ENCODE peak calls at places on chromosomes 5 and 9, in ten cellular contexts. O is adrenal gland; R is CD4-positive, alpha-beta memory T cell; D is trophoblast cell; G is effector memory CD4-positive, alpha-beta T cell; A is lower lobe of right lung; T is pancreas; I is SJSA1; C is neuronal stem cell; P is cardiac muscle cell. H is an unnamed sample. For H3K4me1, the result is how much of the 10 kb centered on the place peaks cover.

GRCh38 chr9:96420468-96421219 is 2.5 kb upstream of the ZNF367 start:
- DNase-seq in R (no peak), I (peak), T (peak), C (peak), O (peak), D (peak), G (no peak), P (peak), A (no peak), H (no peak)

GRCh38 chr5:86500947-86501346 is 116.8 kb upstream of the COX7C start:
- DNase-seq in A (no peak), R (no peak), G (no peak), O (no peak), P (peak), I (no peak), C (no peak), T (no peak), D (no peak), H (no peak)

GRCh38 chr9:112711050-112711689 is 6.7 kb downstream of the INIP start:
- DNase-seq in R (no peak), T (no peak), G (no peak), C (no peak), O (no peak), A (no peak), I (no peak), P (peak), D (peak), H (no peak)

GRCh38 chr5:96641368-96641767 is 20.8 kb upstream of the CAST start:
- DNase-seq in R (no peak), P (no peak), T (no peak), O (no peak), A (no peak), C (no peak), G (no peak), I (no peak), D (no peak), H (no peak)

GRCh38 chr5:176714067-176714466 is 66.8 kb downstream of the TSPAN17 start:
- DNase-seq in A (no peak), P (no peak), G (no peak), D (no peak), I (no peak), R (no peak), T (no peak), O (no peak), C (no peak), H (no peak)

GRCh38 chr9:1869843-1870242 is 145.3 kb upstream of the SMARCA2 start:
- DNase-seq in T (peak), R (peak), I (no peak), A (no peak), D (peak), P (peak), C (peak), G (no peak), O (no peak), H (peak)

GRCh38 chr5:150410524-150411244 is 2.0 kb downstream of the CD74 start:
- DNase-seq in P (peak), I (no peak), T (peak), C (peak), G (peak), O (peak), A (no peak), R (peak), D (peak), H (peak)

GRCh38 chr5:91373600-91373999 is 9.5 kb downstream of the ARRDC3 start:
- DNase-seq in C (no peak), R (no peak), G (no peak), A (no peak), D (peak), I (no peak), T (no peak), O (no peak), P (peak), H (no peak)

GRCh38 chr5:138660051-138660572 is 84.9 kb upstream of the HSPA9 start:
- DNase-seq in R (no peak), D (no peak), I (no peak), G (no peak), P (no peak), O (no peak), T (no peak), C (no peak), A (no peak), H (no peak)

GRCh38 chr9:3508531-3509374 is 17.0 kb downstream of the RFX3 start:
- DNase-seq in C (no peak), O (no peak), I (no peak), G (no peak), P (no peak), A (no peak), R (no peak), T (no peak), D (peak), H (no peak)
- H3K4me1 ChIP-seq in C (under half), O (under half), I (under half), G (under half), P (under half), A (under half), R (under half), T (under half), D (under half), H (under half)

GRCh38 chr5:61999371-61999770 is 306.6 kb upstream of the KIF2A start:
- DNase-seq in R (no peak), T (no peak), A (no peak), C (no peak), G (no peak), I (no peak), O (no peak), D (no peak), P (no peak), H (no peak)

GRCh38 chr5:62001640-62002039 is 304.4 kb upstream of the KIF2A start:
- DNase-seq in I (no peak), D (peak), O (no peak), T (peak), R (no peak), A (no peak), P (no peak), C (no peak), G (no peak), H (no peak)

GRCh38 chr5:62005551-62005950 is 300.5 kb upstream of the KIF2A start:
- DNase-seq in I (no peak), P (no peak), O (no peak), D (no peak), G (no peak), R (no peak), C (no peak), T (no peak), A (no peak), H (no peak)

GRCh38 chr5:62002436-62002835 is 303.6 kb upstream of the KIF2A start:
- DNase-seq in O (no peak), C (no peak), T (no peak), D (peak), P (no peak), R (no peak), I (no peak), G (no peak), A (no peak), H (no peak)

DNA sequence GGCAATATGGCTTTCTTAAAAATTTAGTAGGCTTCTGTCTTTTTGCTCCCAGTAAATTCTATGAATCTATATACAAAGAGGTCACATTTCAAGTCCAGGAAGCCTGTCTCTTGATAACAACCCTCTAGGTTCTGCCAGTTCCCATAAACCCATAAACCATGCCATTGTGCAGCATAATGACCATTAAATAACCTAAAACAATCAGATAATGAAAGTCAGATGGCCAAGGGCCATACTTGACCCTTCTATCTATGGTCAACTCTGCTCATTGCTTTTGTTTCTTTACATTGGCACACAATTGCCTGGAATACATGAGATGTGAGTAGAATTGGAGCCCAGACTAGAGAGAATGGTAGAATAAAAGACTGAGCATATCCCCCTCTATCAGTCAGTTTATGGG is 305.4 kb upstream of the KIF2A start:
- DNase-seq in T (no peak), O (no peak), P (no peak), G (no peak), I (no peak), C (no peak), A (no peak), R (no peak), D (no peak), H (no peak)
- H3K27ac ChIP-seq in T (no peak), O (no peak), P (no peak), G (no peak), I (no peak), C (no peak), A (no peak), R (no peak), D (no peak), H (no peak)

GRCh38 chr5:172640139-172640538 is 924 bp upstream of the NEURL1B start:
- DNase-seq in I (no peak), T (no peak), A (no peak), P (no peak), R (no peak), O (no peak), D (no peak), G (no peak), C (no peak), H (no peak)
- H3K4me3 ChIP-seq in I (no peak), T (no peak), A (no peak), P (no peak), R (no peak), O (no peak), D (no peak), G (no peak), C (peak), H (no peak)

GRCh38 chr5:103436112-103436511 is 126.5 kb downstream of the NUDT12 start:
- DNase-seq in I (no peak), P (no peak), O (no peak), D (no peak), R (no peak), C (no peak), A (no peak), T (no peak), G (no peak), H (no peak)

GRCh38 chr5:103434057-103434456 is 128.5 kb downstream of the NUDT12 start:
- DNase-seq in P (no peak), G (no peak), R (no peak), T (no peak), A (no peak), C (no peak), D (no peak), O (no peak), I (no peak), H (no peak)

GRCh38 chr5:103439007-103439406 is 123.6 kb downstream of the NUDT12 start:
- DNase-seq in G (no peak), A (no peak), R (no peak), I (no peak), C (no peak), P (no peak), D (no peak), O (no peak), T (no peak), H (no peak)

GRCh38 chr5:103435136-103435914 is 127.3 kb downstream of the NUDT12 start:
- DNase-seq in G (no peak), R (no peak), T (no peak), P (no peak), I (no peak), O (no peak), A (no peak), D (no peak), C (no peak), H (no peak)

GRCh38 chr5:103436661-103437060 is 125.9 kb downstream of the NUDT12 start:
- DNase-seq in C (no peak), G (no peak), I (no peak), R (no peak), P (no peak), T (no peak), D (no peak), A (no peak), O (no peak), H (no peak)
- H3K4me1 ChIP-seq in C (under half), G (under half), I (under half), R (under half), P (under half), T (under half), D (under half), A (under half), O (under half), H (under half)

GRCh38 chr9:110999379-110999778 is 38.9 kb downstream of the LPAR1 start:
- DNase-seq in C (no peak), D (no peak), T (no peak), R (no peak), P (no peak), I (no peak), G (no peak), O (no peak), A (no peak), H (no peak)
- H3K27ac ChIP-seq in C (no peak), D (no peak), T (no peak), R (no peak), P (no peak), I (no peak), G (no peak), O (no peak), A (no peak), H (no peak)

GRCh38 chr5:157469687-157470086 is 9.7 kb downstream of the NIPAL4 start:
- DNase-seq in R (no peak), O (no peak), I (no peak), C (no peak), D (no peak), T (no peak), P (no peak), A (no peak), G (no peak), H (no peak)

GRCh38 chr5:157468293-157468965 is 8.4 kb downstream of the NIPAL4 start:
- DNase-seq in P (no peak), D (no peak), T (no peak), G (no peak), O (no peak), I (no peak), A (no peak), C (no peak), R (no peak), H (no peak)

GRCh38 chr5:157469073-157469472 is 9.1 kb downstream of the NIPAL4 start:
- DNase-seq in R (no peak), G (no peak), C (no peak), A (no peak), P (no peak), T (no peak), I (no peak), D (no peak), O (no peak), H (no peak)

GRCh38 chr5:157471709-157472108 is 11.7 kb downstream of the NIPAL4 start:
- DNase-seq in A (no peak), D (peak), G (no peak), R (no peak), P (peak), O (no peak), T (no peak), I (no peak), C (no peak), H (no peak)

DNA sequence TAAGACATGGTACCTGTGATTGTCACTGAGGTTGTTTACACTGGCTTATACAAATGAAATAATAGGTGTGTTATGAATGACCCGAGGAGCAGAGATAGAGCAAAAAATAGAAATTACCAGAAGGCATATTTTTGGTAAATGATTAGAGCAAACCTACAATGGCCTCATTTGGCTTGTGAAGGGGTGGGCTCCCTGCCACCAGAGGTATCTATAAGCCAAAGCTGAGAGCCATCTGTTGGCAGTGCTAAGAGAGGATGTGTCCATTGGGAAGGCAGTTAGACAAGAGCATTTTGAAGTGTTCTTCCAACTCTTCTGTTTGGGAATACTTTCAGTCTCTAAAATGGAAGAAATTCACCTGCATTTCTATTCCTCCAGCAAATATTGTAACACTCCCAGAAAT is 10.6 kb downstream of the NIPAL4 start:
- DNase-seq in G (no peak), P (no peak), T (no peak), O (no peak), A (no peak), D (no peak), R (no peak), C (no peak), I (no peak), H (no peak)
- H3K4me3 ChIP-seq in G (no peak), P (no peak), T (no peak), O (no peak), A (no peak), D (no peak), R (no peak), C (no peak), I (no peak), H (no peak)

H was measured in naive thymus-derived CD4-positive, alpha-beta T cell.